ENCODE peak calls at places on chromosomes 2 and 18, in six cellular contexts. One of them, this sample, is unnamed. For H3K9me3, the result is how much of the 10 kb centered on the place peaks cover.

GRCh38 chr2:156867201-156867600 is 390.3 kb upstream of the GALNT5 start:
- DNase-seq in endodermal cell: no peak
- DNase-seq in right lobe of liver: no peak
- DNase-seq in IMR-90: peak
- DNase-seq in CD4-positive, alpha-beta memory T cell: no peak
- DNase-seq in upper lobe of right lung: no peak
- DNase-seq in this sample: no peak

GRCh38 chr2:26982102-26982742 is 11.8 kb downstream of the MAPRE3 start:
- DNase-seq in CD4-positive, alpha-beta memory T cell: peak
- DNase-seq in endodermal cell: peak
- DNase-seq in right lobe of liver: peak
- DNase-seq in IMR-90: peak
- DNase-seq in upper lobe of right lung: peak
- DNase-seq in this sample: no peak

GRCh38 chr2:112154246-112155110 is 16.3 kb downstream of the FBLN7 start:
- DNase-seq in upper lobe of right lung: peak
- DNase-seq in IMR-90: no peak
- DNase-seq in right lobe of liver: no peak
- DNase-seq in CD4-positive, alpha-beta memory T cell: peak
- DNase-seq in endodermal cell: no peak
- DNase-seq in this sample: no peak

GRCh38 chr18:37270046-37270665 is 295.4 kb downstream of the CELF4 start:
- DNase-seq in CD4-positive, alpha-beta memory T cell: no peak
- DNase-seq in IMR-90: peak
- DNase-seq in endodermal cell: peak
- DNase-seq in right lobe of liver: no peak
- DNase-seq in upper lobe of right lung: no peak
- DNase-seq in this sample: no peak

GRCh38 chr2:182565941-182566567 is 139.2 kb upstream of the PDE1A start:
- DNase-seq in upper lobe of right lung: no peak
- DNase-seq in endodermal cell: no peak
- DNase-seq in IMR-90: no peak
- DNase-seq in CD4-positive, alpha-beta memory T cell: no peak
- DNase-seq in right lobe of liver: no peak
- DNase-seq in this sample: no peak

GRCh38 chr2:117432746-117433145 is 381.7 kb upstream of the DDX18 start:
- DNase-seq in upper lobe of right lung: no peak
- DNase-seq in right lobe of liver: no peak
- DNase-seq in endodermal cell: no peak
- DNase-seq in IMR-90: no peak
- DNase-seq in CD4-positive, alpha-beta memory T cell: no peak
- DNase-seq in this sample: no peak

GRCh38 chr2:191165190-191165643 is 14.4 kb upstream of the STAT4 start:
- DNase-seq in endodermal cell: no peak
- DNase-seq in IMR-90: peak
- DNase-seq in CD4-positive, alpha-beta memory T cell: peak
- DNase-seq in right lobe of liver: no peak
- DNase-seq in upper lobe of right lung: no peak
- DNase-seq in this sample: no peak

GRCh38 chr18:2927745-2928144 is 80.9 kb downstream of the EMILIN2 start:
- DNase-seq in right lobe of liver: no peak
- DNase-seq in upper lobe of right lung: no peak
- DNase-seq in endodermal cell: peak
- DNase-seq in CD4-positive, alpha-beta memory T cell: no peak
- DNase-seq in IMR-90: no peak
- DNase-seq in this sample: no peak

GRCh38 chr18:31046916-31047315 is 4.4 kb upstream of the DSC3 start:
- DNase-seq in CD4-positive, alpha-beta memory T cell: no peak
- DNase-seq in right lobe of liver: no peak
- DNase-seq in endodermal cell: no peak
- DNase-seq in IMR-90: no peak
- DNase-seq in upper lobe of right lung: no peak
- DNase-seq in this sample: no peak

GRCh38 chr2:239566162-239566994 is 165.6 kb upstream of the HDAC4 start:
- DNase-seq in upper lobe of right lung: peak
- DNase-seq in IMR-90: no peak
- DNase-seq in endodermal cell: no peak
- DNase-seq in right lobe of liver: no peak
- DNase-seq in CD4-positive, alpha-beta memory T cell: no peak
- DNase-seq in this sample: no peak

GRCh38 chr2:199223791-199224190 is 233.9 kb downstream of the SATB2 start:
- DNase-seq in CD4-positive, alpha-beta memory T cell: no peak
- DNase-seq in endodermal cell: no peak
- DNase-seq in right lobe of liver: no peak
- DNase-seq in IMR-90: peak
- DNase-seq in upper lobe of right lung: no peak
- DNase-seq in this sample: no peak

GRCh38 chr2:233761040-233761769 is 1.1 kb downstream of the UGT1A1 start:
- DNase-seq in endodermal cell: no peak
- DNase-seq in upper lobe of right lung: no peak
- DNase-seq in CD4-positive, alpha-beta memory T cell: no peak
- DNase-seq in IMR-90: peak
- DNase-seq in right lobe of liver: peak
- DNase-seq in this sample: no peak

GRCh38 chr2:229195346-229195947 is 75.6 kb downstream of the PID1 start:
- DNase-seq in upper lobe of right lung: no peak
- DNase-seq in IMR-90: no peak
- DNase-seq in endodermal cell: no peak
- DNase-seq in right lobe of liver: no peak
- DNase-seq in CD4-positive, alpha-beta memory T cell: no peak
- DNase-seq in this sample: no peak
- H3K9me3 ChIP-seq in upper lobe of right lung: under half
- H3K9me3 ChIP-seq in IMR-90: under half
- H3K9me3 ChIP-seq in endodermal cell: under half
- H3K9me3 ChIP-seq in right lobe of liver: under half
- H3K9me3 ChIP-seq in CD4-positive, alpha-beta memory T cell: under half
- H3K9me3 ChIP-seq in this sample: under half

GRCh38 chr2:25444608-25445270 is 103.0 kb upstream of the DNMT3A start:
- DNase-seq in upper lobe of right lung: no peak
- DNase-seq in endodermal cell: no peak
- DNase-seq in right lobe of liver: no peak
- DNase-seq in IMR-90: no peak
- DNase-seq in CD4-positive, alpha-beta memory T cell: no peak
- DNase-seq in this sample: no peak

GRCh38 chr2:25445464-25445863 is 103.7 kb upstream of the DNMT3A start:
- DNase-seq in endodermal cell: peak
- DNase-seq in right lobe of liver: no peak
- DNase-seq in IMR-90: no peak
- DNase-seq in upper lobe of right lung: no peak
- DNase-seq in CD4-positive, alpha-beta memory T cell: no peak
- DNase-seq in this sample: no peak

GRCh38 chr2:25446122-25446521 is 104.4 kb upstream of the DNMT3A start:
- DNase-seq in endodermal cell: no peak
- DNase-seq in CD4-positive, alpha-beta memory T cell: no peak
- DNase-seq in upper lobe of right lung: no peak
- DNase-seq in right lobe of liver: no peak
- DNase-seq in IMR-90: no peak
- DNase-seq in this sample: no peak

GRCh38 chr2:25447018-25447417 is 105.3 kb upstream of the DNMT3A start:
- DNase-seq in right lobe of liver: no peak
- DNase-seq in IMR-90: no peak
- DNase-seq in endodermal cell: no peak
- DNase-seq in upper lobe of right lung: no peak
- DNase-seq in CD4-positive, alpha-beta memory T cell: no peak
- DNase-seq in this sample: no peak

GRCh38 chr2:25443766-25444165 is 102.0 kb upstream of the DNMT3A start:
- DNase-seq in right lobe of liver: no peak
- DNase-seq in IMR-90: no peak
- DNase-seq in CD4-positive, alpha-beta memory T cell: no peak
- DNase-seq in upper lobe of right lung: no peak
- DNase-seq in endodermal cell: no peak
- DNase-seq in this sample: no peak
- H3K9me3 ChIP-seq in right lobe of liver: under half
- H3K9me3 ChIP-seq in IMR-90: under half
- H3K9me3 ChIP-seq in CD4-positive, alpha-beta memory T cell: under half
- H3K9me3 ChIP-seq in upper lobe of right lung: under half
- H3K9me3 ChIP-seq in endodermal cell: under half
- H3K9me3 ChIP-seq in this sample: under half

GRCh38 chr18:75337348-75337747 is 90.2 kb downstream of the SMIM21 start:
- DNase-seq in upper lobe of right lung: no peak
- DNase-seq in IMR-90: no peak
- DNase-seq in right lobe of liver: no peak
- DNase-seq in CD4-positive, alpha-beta memory T cell: no peak
- DNase-seq in endodermal cell: no peak
- DNase-seq in this sample: no peak

GRCh38 chr18:75340206-75340605 is 87.3 kb downstream of the SMIM21 start:
- DNase-seq in CD4-positive, alpha-beta memory T cell: no peak
- DNase-seq in endodermal cell: no peak
- DNase-seq in upper lobe of right lung: no peak
- DNase-seq in right lobe of liver: no peak
- DNase-seq in IMR-90: no peak
- DNase-seq in this sample: no peak

GRCh38 chr18:75334869-75335268 is 92.6 kb downstream of the SMIM21 start:
- DNase-seq in right lobe of liver: no peak
- DNase-seq in IMR-90: no peak
- DNase-seq in CD4-positive, alpha-beta memory T cell: no peak
- DNase-seq in endodermal cell: no peak
- DNase-seq in upper lobe of right lung: no peak
- DNase-seq in this sample: no peak

GRCh38 chr18:75335511-75335910 is 92.0 kb downstream of the SMIM21 start:
- DNase-seq in endodermal cell: no peak
- DNase-seq in right lobe of liver: no peak
- DNase-seq in CD4-positive, alpha-beta memory T cell: no peak
- DNase-seq in upper lobe of right lung: no peak
- DNase-seq in IMR-90: no peak
- DNase-seq in this sample: no peak

GRCh38 chr18:75336767-75337166 is 90.7 kb downstream of the SMIM21 start:
- DNase-seq in CD4-positive, alpha-beta memory T cell: no peak
- DNase-seq in right lobe of liver: no peak
- DNase-seq in IMR-90: no peak
- DNase-seq in endodermal cell: no peak
- DNase-seq in upper lobe of right lung: no peak
- DNase-seq in this sample: no peak
- H3K9me3 ChIP-seq in CD4-positive, alpha-beta memory T cell: under half
- H3K9me3 ChIP-seq in right lobe of liver: under half
- H3K9me3 ChIP-seq in IMR-90: under half
- H3K9me3 ChIP-seq in endodermal cell: under half
- H3K9me3 ChIP-seq in upper lobe of right lung: under half
- H3K9me3 ChIP-seq in this sample: under half

GRCh38 chr2:2411008-2411407 is 79.9 kb upstream of the MYT1L start:
- DNase-seq in upper lobe of right lung: no peak
- DNase-seq in IMR-90: no peak
- DNase-seq in right lobe of liver: no peak
- DNase-seq in CD4-positive, alpha-beta memory T cell: no peak
- DNase-seq in endodermal cell: no peak
- DNase-seq in this sample: no peak

GRCh38 chr2:2409481-2409880 is 78.4 kb upstream of the MYT1L start:
- DNase-seq in CD4-positive, alpha-beta memory T cell: no peak
- DNase-seq in endodermal cell: no peak
- DNase-seq in right lobe of liver: no peak
- DNase-seq in IMR-90: no peak
- DNase-seq in upper lobe of right lung: no peak
- DNase-seq in this sample: no peak

DNA sequence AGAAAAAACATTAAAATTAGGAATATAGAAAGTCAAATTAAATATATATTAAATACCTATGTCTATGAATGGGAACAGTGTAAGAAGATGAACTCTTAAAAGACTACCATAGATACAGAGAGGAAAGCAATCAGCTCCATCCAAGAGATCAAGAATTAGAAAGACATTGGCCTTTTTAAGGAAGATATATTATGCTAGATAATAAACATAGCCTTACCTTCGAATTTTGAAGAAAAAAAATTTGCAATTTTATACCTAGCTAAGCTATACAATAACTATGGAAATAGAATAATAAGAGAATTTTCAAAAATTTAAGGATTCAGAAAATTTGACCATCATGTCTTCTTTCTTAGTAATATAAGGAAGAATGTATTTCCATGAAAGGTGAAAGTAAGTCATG is 74.7 kb upstream of the MYT1L start:
- DNase-seq in upper lobe of right lung: no peak
- DNase-seq in CD4-positive, alpha-beta memory T cell: no peak
- DNase-seq in IMR-90: no peak
- DNase-seq in endodermal cell: no peak
- DNase-seq in right lobe of liver: no peak
- DNase-seq in this sample: no peak
- H3K9me3 ChIP-seq in upper lobe of right lung: under half
- H3K9me3 ChIP-seq in CD4-positive, alpha-beta memory T cell: under half
- H3K9me3 ChIP-seq in IMR-90: under half
- H3K9me3 ChIP-seq in endodermal cell: under half
- H3K9me3 ChIP-seq in right lobe of liver: under half
- H3K9me3 ChIP-seq in this sample: under half

GRCh38 chr2:15906778-15907177 is 33.6 kb upstream of the MYCN start:
- DNase-seq in upper lobe of right lung: no peak
- DNase-seq in right lobe of liver: no peak
- DNase-seq in IMR-90: no peak
- DNase-seq in CD4-positive, alpha-beta memory T cell: no peak
- DNase-seq in endodermal cell: no peak
- DNase-seq in this sample: no peak

GRCh38 chr2:15907461-15908324 is 32.7 kb upstream of the MYCN start:
- DNase-seq in right lobe of liver: no peak
- DNase-seq in upper lobe of right lung: no peak
- DNase-seq in IMR-90: no peak
- DNase-seq in CD4-positive, alpha-beta memory T cell: no peak
- DNase-seq in endodermal cell: no peak
- DNase-seq in this sample: no peak

GRCh38 chr2:15905986-15906491 is 34.3 kb upstream of the MYCN start:
- DNase-seq in IMR-90: no peak
- DNase-seq in CD4-positive, alpha-beta memory T cell: no peak
- DNase-seq in right lobe of liver: no peak
- DNase-seq in endodermal cell: no peak
- DNase-seq in upper lobe of right lung: no peak
- DNase-seq in this sample: no peak

GRCh38 chr2:15908371-15908770 is 32.0 kb upstream of the MYCN start:
- DNase-seq in IMR-90: no peak
- DNase-seq in CD4-positive, alpha-beta memory T cell: no peak
- DNase-seq in right lobe of liver: no peak
- DNase-seq in upper lobe of right lung: no peak
- DNase-seq in endodermal cell: no peak
- DNase-seq in this sample: no peak

GRCh38 chr2:15905267-15905645 is 35.1 kb upstream of the MYCN start:
- DNase-seq in right lobe of liver: no peak
- DNase-seq in CD4-positive, alpha-beta memory T cell: no peak
- DNase-seq in endodermal cell: no peak
- DNase-seq in IMR-90: no peak
- DNase-seq in upper lobe of right lung: no peak
- DNase-seq in this sample: no peak
- H3K9me3 ChIP-seq in right lobe of liver: under half
- H3K9me3 ChIP-seq in CD4-positive, alpha-beta memory T cell: under half
- H3K9me3 ChIP-seq in endodermal cell: under half
- H3K9me3 ChIP-seq in IMR-90: under half
- H3K9me3 ChIP-seq in upper lobe of right lung: under half
- H3K9me3 ChIP-seq in this sample: under half

DNA sequence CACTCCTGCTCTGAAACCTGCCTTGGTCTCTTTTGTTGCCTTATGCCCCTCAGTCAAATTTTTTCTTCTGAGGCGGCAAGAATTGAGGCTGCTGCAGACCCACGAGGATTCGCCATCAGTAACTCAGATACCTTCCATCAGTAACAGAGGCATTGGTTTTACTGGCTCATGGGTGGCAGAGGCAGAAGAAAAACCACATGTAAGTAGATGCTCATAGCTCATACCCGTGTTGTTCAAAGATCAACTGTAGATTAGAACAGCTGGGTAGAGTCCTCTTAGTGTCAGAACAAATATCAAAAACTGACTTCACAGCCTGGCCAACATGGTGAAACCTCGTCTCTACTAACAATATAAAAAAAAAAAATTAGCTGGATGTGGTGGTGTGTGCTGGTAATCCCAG is 598.0 kb upstream of the SOX11 start:
- DNase-seq in IMR-90: no peak
- DNase-seq in CD4-positive, alpha-beta memory T cell: no peak
- DNase-seq in endodermal cell: no peak
- DNase-seq in upper lobe of right lung: no peak
- DNase-seq in right lobe of liver: no peak
- DNase-seq in this sample: no peak
- H3K9me3 ChIP-seq in IMR-90: under half
- H3K9me3 ChIP-seq in CD4-positive, alpha-beta memory T cell: under half
- H3K9me3 ChIP-seq in endodermal cell: under half
- H3K9me3 ChIP-seq in upper lobe of right lung: under half
- H3K9me3 ChIP-seq in right lobe of liver: under half
- H3K9me3 ChIP-seq in this sample: under half

GRCh38 chr2:146094185-146094584 is 1574.3 kb upstream of the ZEB2 start:
- DNase-seq in right lobe of liver: no peak
- DNase-seq in upper lobe of right lung: no peak
- DNase-seq in CD4-positive, alpha-beta memory T cell: no peak
- DNase-seq in IMR-90: no peak
- DNase-seq in endodermal cell: peak
- DNase-seq in this sample: no peak
- H3K9me3 ChIP-seq in right lobe of liver: under half
- H3K9me3 ChIP-seq in upper lobe of right lung: under half
- H3K9me3 ChIP-seq in CD4-positive, alpha-beta memory T cell: under half
- H3K9me3 ChIP-seq in IMR-90: under half
- H3K9me3 ChIP-seq in endodermal cell: under half
- H3K9me3 ChIP-seq in this sample: under half